ENCODE peak calls at places on chromosome X, in five cellular contexts. D, X, Y, S and F are unnamed samples.

GRCh38 chrX:119105826-119106225 is 21.8 kb downstream of the KIAA1210 start:
- DNase-seq in D (no peak), X (no peak), Y (no peak), S (no peak), F (no peak)

GRCh38 chrX:39149761-39150160 is 348.5 kb downstream of the MID1IP1 start:
- DNase-seq in D (peak), X (peak), Y (peak), S (peak), F (peak)

GRCh38 chrX:127030011-127030738 is 210.6 kb downstream of the PRR32 start:
- DNase-seq in D (no peak), X (no peak), Y (no peak), S (no peak), F (no peak)

GRCh38 chrX:149570668-149571067 is 16.6 kb downstream of the MAGEA9B start:
- DNase-seq in D (no peak), X (no peak), Y (peak), S (no peak), F (no peak)

GRCh38 chrX:50180073-50180940 is 20.5 kb downstream of the AKAP4 start:
- DNase-seq in D (no peak), X (no peak), Y (no peak), S (no peak), F (no peak)

GRCh38 chrX:134544189-134544588 is 84.2 kb downstream of the HPRT1 start:
- DNase-seq in D (no peak), X (no peak), Y (no peak), S (no peak), F (no peak)

GRCh38 chrX:130645955-130646583 is 244.3 kb downstream of the RBMX2 start:
- DNase-seq in D (no peak), X (peak), Y (no peak), S (no peak), F (no peak)

GRCh38 chrX:13140007-13140406 is 95.6 kb upstream of the FAM9C start:
- DNase-seq in D (no peak), X (no peak), Y (no peak), S (no peak), F (no peak)

GRCh38 chrX:146055733-146056132 is 238.1 kb downstream of the SLITRK2 start:
- DNase-seq in D (no peak), X (no peak), Y (no peak), S (no peak), F (no peak)

GRCh38 chrX:9677098-9677739 is 88.4 kb downstream of the GPR143 start:
- DNase-seq in D (no peak), X (no peak), Y (no peak), S (no peak), F (no peak)

GRCh38 chrX:53223068-53223693 is 1.8 kb downstream of the KDM5C start:
- DNase-seq in D (no peak), X (no peak), Y (no peak), S (no peak), F (no peak)

GRCh38 chrX:111372065-111372464 is 39.9 kb downstream of the DCX start:
- DNase-seq in D (no peak), X (no peak), Y (no peak), S (no peak), F (no peak)

GRCh38 chrX:126799059-126799458 is 20.5 kb upstream of the PRR32 start:
- DNase-seq in D (no peak), X (no peak), Y (no peak), S (no peak), F (peak)

GRCh38 chrX:1485033-1485432 is 32.3 kb upstream of the ASMTL start:
- DNase-seq in D (peak), X (no peak), Y (peak), S (no peak), F (no peak)

GRCh38 chrX:132292753-132293152 is 73.5 kb upstream of the RAP2C start:
- DNase-seq in D (no peak), X (no peak), Y (no peak), S (no peak), F (no peak)

GRCh38 chrX:103847174-103847870 is 15.3 kb upstream of the RAB9B start:
- DNase-seq in D (no peak), X (no peak), Y (no peak), S (no peak), F (no peak)

GRCh38 chrX:110032534-110033161 is 29.7 kb downstream of the TMEM164 start:
- DNase-seq in D (no peak), X (no peak), Y (no peak), S (no peak), F (no peak)